ENCODE peak calls at places on chromosomes 6 and 20, in nine cellular contexts. H is thoracic aorta, D is OCI-LY7, T is heart right ventricle, I is PC-3, S is tibial nerve, F is IMR-90, L is endothelial cell of umbilical vein, W is ovary. O is an unnamed sample.
A peak's percentile ranks its signal among the peaks of the same experiment; 100 is the strongest.

GRCh38 chr6:167104388-167104787 is 18.5 kb upstream of the CCR6 start:
- DNase-seq in L (no peak), D (no peak), S (no peak), I (no peak), H (no peak), W (no peak), F (no peak), T (no peak), O (no peak)

GRCh38 chr20:32806356-32806755 is 13.4 kb upstream of the MAPRE1 start:
- DNase-seq in S (no peak), W (no peak), I (no peak), L (no peak), H (no peak), T (no peak), D (no peak), F (no peak), O (no peak)

GRCh38 chr6:123118811-123119210 is 122.8 kb downstream of the CLVS2 start:
- DNase-seq in D (no peak), S (no peak), L (no peak), I (peak; percentile 79), F (no peak), T (no peak), H (no peak), W (no peak), O (no peak)

GRCh38 chr20:54860716-54861115 is 385.3 kb downstream of the DOK5 start:
- DNase-seq in F (no peak), T (no peak), D (no peak), W (no peak), L (no peak), H (no peak), I (no peak), S (no peak), O (no peak)

GRCh38 chr6:56329296-56330050 is 82.1 kb upstream of the COL21A1 start:
- DNase-seq in T (no peak), L (peak; percentile 97), H (no peak), S (no peak), W (no peak), D (no peak), I (no peak), F (peak; percentile 78), O (no peak)

GRCh38 chr20:58557713-58558335 is 42.6 kb upstream of the APCDD1L start:
- DNase-seq in W (no peak), S (no peak), T (no peak), D (no peak), F (peak; percentile 54), I (peak; percentile 52), L (no peak), H (no peak), O (no peak)

GRCh38 chr6:103327079-103327478 is 1532.6 kb downstream of the HACE1 start:
- DNase-seq in I (no peak), D (no peak), W (no peak), F (no peak), T (no peak), L (no peak), H (no peak), S (no peak), O (no peak)

GRCh38 chr6:89580997-89581666 is 57.4 kb downstream of the LYRM2 start:
- DNase-seq in D (no peak), W (no peak), L (no peak), I (no peak), T (no peak), H (no peak), F (no peak), S (no peak), O (no peak)

GRCh38 chr20:63316502-63316921 is 23.5 kb downstream of the COL20A1 start:
- DNase-seq in T (no peak), L (no peak), H (no peak), S (no peak), F (no peak), W (peak; percentile 18), D (no peak), I (no peak), O (no peak)

GRCh38 chr20:38216201-38216600 is 44.3 kb downstream of the KIAA1755 start:
- DNase-seq in F (no peak), S (no peak), L (no peak), H (no peak), I (no peak), W (no peak), D (no peak), T (no peak), O (no peak)

GRCh38 chr6:7479801-7480266 is 61.6 kb upstream of the DSP start:
- DNase-seq in I (peak; percentile 91), S (no peak), W (no peak), T (no peak), F (peak; percentile 55), H (no peak), D (no peak), L (peak; percentile 6), O (no peak)

GRCh38 chr6:21258665-21259064 is 334.9 kb upstream of the SOX4 start:
- DNase-seq in F (no peak), W (no peak), S (no peak), D (no peak), T (no peak), H (no peak), I (no peak), L (no peak), O (no peak)

GRCh38 chr6:167825759-167826229 is 917 bp upstream of the AFDN start:
- DNase-seq in D (no peak), T (peak; percentile 44), H (no peak), I (peak; percentile 56), F (no peak), W (no peak), L (no peak), S (no peak), O (no peak)

GRCh38 chr20:31603822-31604566 is 1.1 kb upstream of the ID1 start:
- DNase-seq in S (peak; percentile 83), L (peak; percentile 97), I (peak; percentile 98), D (peak; percentile 88), F (peak; percentile 96), W (peak; percentile 95), T (peak; percentile 92), H (peak; percentile 97), O (peak; percentile 77)
- H3K27ac ChIP-seq in S (peak overlapping the region; percentile 85), L (peak overlapping the region; percentile 100), I (peak overlapping the region; percentile 68), D (no peak overlapping the region), F (peak overlapping the region; percentile 87), W (no peak overlapping the region), T (peak overlapping the region; percentile 95), H (peak overlapping the region; percentile 95), O (peak overlapping the region; percentile 57)

GRCh38 chr6:28080631-28081485 is 490 bp downstream of the ZNF165 start:
- DNase-seq in T (peak; percentile 91), D (peak; percentile 95), S (peak; percentile 90), H (peak; percentile 71), W (peak; percentile 94), I (peak; percentile 96), L (peak; percentile 97), F (peak; percentile 98), O (peak; percentile 88)
- H3K27ac ChIP-seq in T (peak overlapping the region; percentile 90), D (peak overlapping the region; percentile 70), S (peak overlapping the region; percentile 83), H (peak overlapping the region; percentile 88), W (peak overlapping the region; percentile 43), I (peak overlapping the region; percentile 85), L (peak overlapping the region; percentile 87), F (peak overlapping the region; percentile 83), O (peak overlapping the region; percentile 83)

DNA sequence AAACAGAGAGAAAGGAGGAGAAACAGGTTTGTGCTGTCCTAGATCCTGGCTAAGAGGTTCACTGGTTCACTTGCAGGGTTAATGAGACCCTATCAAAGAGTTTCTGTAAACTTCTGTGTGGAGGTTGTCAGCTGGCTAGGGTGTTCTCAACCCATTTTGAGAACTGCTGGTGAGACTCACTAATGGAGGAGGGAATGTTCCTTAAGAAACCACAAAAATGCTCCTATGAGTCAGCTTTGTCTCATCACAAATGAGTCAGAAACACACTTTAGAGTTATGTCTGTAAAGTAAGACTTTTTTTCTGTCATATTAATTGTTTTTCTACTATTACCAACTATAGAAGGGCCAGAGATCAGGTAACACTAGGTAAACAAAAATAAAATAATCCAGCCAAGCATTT is 884.4 kb downstream of the PHF3 start:
- DNase-seq in L (peak; percentile 69), T (no peak), H (no peak), S (no peak), W (no peak), I (peak; percentile 93), D (no peak), F (peak; percentile 95), O (no peak)
- H3K27ac ChIP-seq in L (peak overlapping the region; percentile 90), T (no peak overlapping the region), H (no peak overlapping the region), S (no peak overlapping the region), W (no peak overlapping the region), I (peak overlapping the region; percentile 74), D (no peak overlapping the region), F (no peak overlapping the region), O (no peak overlapping the region)

GRCh38 chr6:106452628-106453027 is 92.1 kb downstream of the CRYBG1 start:
- DNase-seq in H (no peak), D (no peak), T (no peak), W (no peak), S (no peak), L (no peak), F (no peak), I (no peak), O (no peak)

GRCh38 chr6:106448000-106448426 is 87.5 kb downstream of the CRYBG1 start:
- DNase-seq in T (peak; percentile 26), H (no peak), I (no peak), F (no peak), L (no peak), W (no peak), D (no peak), S (no peak), O (peak; percentile 6)

GRCh38 chr6:106451419-106451818 is 90.9 kb downstream of the CRYBG1 start:
- DNase-seq in S (no peak), F (no peak), H (no peak), L (peak; percentile 9), D (no peak), I (no peak), W (no peak), T (no peak), O (no peak)

GRCh38 chr6:106453756-106454367 is 93.3 kb downstream of the CRYBG1 start:
- DNase-seq in L (no peak), S (no peak), D (no peak), I (no peak), T (no peak), W (no peak), H (no peak), F (no peak), O (no peak)

GRCh38 chr6:106450645-106451044 is 90.1 kb downstream of the CRYBG1 start:
- DNase-seq in S (no peak), W (no peak), H (no peak), D (no peak), F (no peak), T (no peak), L (no peak), I (no peak), O (no peak)
- H3K27ac ChIP-seq in S (no peak overlapping the region), W (no peak overlapping the region), H (no peak overlapping the region), D (no peak overlapping the region), F (no peak overlapping the region), T (no peak overlapping the region), L (no peak overlapping the region), I (no peak overlapping the region), O (no peak overlapping the region)

GRCh38 chr6:145815875-145816274 is 1.3 kb upstream of the FBXO30 start:
- DNase-seq in F (peak; percentile 40), D (peak; percentile 39), W (no peak), S (no peak), H (no peak), I (no peak), T (no peak), L (no peak), O (no peak)
- H3K27ac ChIP-seq in F (peak overlapping the region; percentile 52), D (peak overlapping the region; percentile 71), W (no peak overlapping the region), S (peak overlapping the region; percentile 92), H (peak overlapping the region; percentile 90), I (no peak overlapping the region), T (peak overlapping the region; percentile 93), L (no peak overlapping the region), O (no peak overlapping the region)